ENCODE peak calls at places on chromosomes 1 and 21, in four cellular contexts. J is GM12878, L is K562, P is HL-60. F is an unnamed sample.
A peak's percentile ranks its signal among the peaks of the same experiment; 100 is the strongest.

GRCh38 chr1:162922196-162922595 is 61.2 kb upstream of the CCDC190 start:
- DNase-seq in J (no peak), L (no peak), P (no peak), F (no peak)

GRCh38 chr1:205241366-205242030 is 13.8 kb downstream of the TMCC2 start:
- DNase-seq in J (no peak), L (no peak), P (no peak), F (no peak)

GRCh38 chr1:77831566-77831965 is 52.1 kb downstream of the MIGA1 start:
- DNase-seq in J (no peak), L (no peak), P (no peak), F (no peak)

GRCh38 chr1:212920246-212920645 is 30.1 kb upstream of the VASH2 start:
- DNase-seq in J (no peak), L (no peak), P (no peak), F (no peak)

GRCh38 chr21:20258542-20258941 is 739.7 kb upstream of the NCAM2 start:
- DNase-seq in J (no peak), L (peak; percentile 75), P (no peak), F (no peak)

GRCh38 chr1:205351984-205352713 is 4.6 kb downstream of the KLHDC8A start:
- DNase-seq in J (no peak), L (no peak), P (no peak), F (no peak)

GRCh38 chr1:114063544-114063943 is 84.3 kb downstream of the OLFML3 start:
- DNase-seq in J (no peak), L (no peak), P (no peak), F (no peak)

GRCh38 chr1:229410692-229411433 is 23.0 kb downstream of the ACTA1 start:
- DNase-seq in J (no peak), L (no peak), P (peak; percentile 72), F (no peak)

GRCh38 chr21:34915364-34915834 is 133.7 kb downstream of the RUNX1 start:
- DNase-seq in J (no peak), L (no peak), P (no peak), F (no peak)

GRCh38 chr1:222844108-222844779 is 29.4 kb downstream of the DISP1 start:
- DNase-seq in J (no peak), L (no peak), P (no peak), F (no peak)

GRCh38 chr1:234853906-234854647 is 244.1 kb upstream of the IRF2BP2 start:
- DNase-seq in J (no peak), L (no peak), P (peak; percentile 77), F (no peak)

GRCh38 chr1:235023197-235024044 is 105.2 kb downstream of the TOMM20 start:
- DNase-seq in J (peak; percentile 81), L (no peak), P (no peak), F (no peak)

GRCh38 chr1:207361910-207362309 is 40.4 kb downstream of the CD55 start:
- DNase-seq in J (no peak), L (peak; percentile 25), P (no peak), F (no peak)

GRCh38 chr1:53660666-53661065 is 78.3 kb downstream of the GLIS1 start:
- DNase-seq in J (no peak), L (no peak), P (no peak), F (no peak)

GRCh38 chr1:242454262-242455051 is 70.0 kb downstream of the PLD5 start:
- DNase-seq in J (no peak), L (peak; percentile 49), P (peak; percentile 2), F (no peak)

GRCh38 chr1:225044258-225044657 is 114.8 kb downstream of the DNAH14 start:
- DNase-seq in J (no peak), L (no peak), P (no peak), F (no peak)
- TF ChIP-seq SPI1 in J (no peak), L (no peak), P (no peak), F (no peak)

DNA sequence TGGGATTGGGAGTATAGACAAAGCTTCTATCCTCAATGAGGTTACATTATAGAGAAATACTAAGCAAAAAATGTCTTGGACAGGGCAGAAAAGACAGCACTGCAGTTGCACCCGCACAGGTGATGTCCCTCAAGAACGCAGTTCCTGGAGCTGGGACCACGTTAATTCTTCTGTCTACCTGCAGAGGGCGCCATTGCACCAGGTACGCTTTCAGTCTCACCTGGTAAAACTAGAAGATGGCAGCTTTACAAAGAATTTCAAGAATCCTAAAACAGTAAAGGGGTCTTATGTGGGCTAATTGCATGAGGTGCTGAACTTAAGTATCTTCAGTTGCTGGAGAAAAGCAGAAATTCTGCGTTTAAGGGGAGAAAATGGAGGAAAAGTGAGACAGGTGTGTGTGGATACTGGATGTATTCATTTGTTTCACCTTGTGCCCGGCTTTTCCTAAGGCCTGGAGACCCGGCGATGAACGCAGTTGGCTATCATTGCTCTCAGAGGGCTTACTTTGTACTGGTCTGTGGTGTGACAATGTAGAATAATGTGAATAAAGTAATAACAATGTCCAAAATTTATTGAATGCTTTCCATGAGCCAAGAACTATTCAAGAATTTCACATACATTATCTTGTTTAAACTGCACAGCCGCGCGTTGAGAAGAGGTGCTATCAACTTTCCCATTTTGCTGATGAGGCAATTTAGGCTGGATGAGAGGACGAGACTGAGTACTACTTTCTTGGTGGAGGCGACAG is 276.3 kb upstream of the GREM2 start:
- DNase-seq in J (no peak), L (peak; percentile 57), P (peak; percentile 16), F (peak; percentile 47)
- TF ChIP-seq SPI1 in J (no peak), L (no peak), P (no peak), F (no peak)

GRCh38 chr1:20010016-20010415 is 30.6 kb upstream of the PLA2G2A start:
- DNase-seq in J (no peak), L (no peak), P (no peak), F (no peak)

GRCh38 chr1:20009212-20009611 is 29.8 kb upstream of the PLA2G2A start:
- DNase-seq in J (no peak), L (no peak), P (no peak), F (no peak)

GRCh38 chr1:20014153-20014552 is 34.7 kb upstream of the PLA2G2A start:
- DNase-seq in J (no peak), L (no peak), P (no peak), F (no peak)

DNA sequence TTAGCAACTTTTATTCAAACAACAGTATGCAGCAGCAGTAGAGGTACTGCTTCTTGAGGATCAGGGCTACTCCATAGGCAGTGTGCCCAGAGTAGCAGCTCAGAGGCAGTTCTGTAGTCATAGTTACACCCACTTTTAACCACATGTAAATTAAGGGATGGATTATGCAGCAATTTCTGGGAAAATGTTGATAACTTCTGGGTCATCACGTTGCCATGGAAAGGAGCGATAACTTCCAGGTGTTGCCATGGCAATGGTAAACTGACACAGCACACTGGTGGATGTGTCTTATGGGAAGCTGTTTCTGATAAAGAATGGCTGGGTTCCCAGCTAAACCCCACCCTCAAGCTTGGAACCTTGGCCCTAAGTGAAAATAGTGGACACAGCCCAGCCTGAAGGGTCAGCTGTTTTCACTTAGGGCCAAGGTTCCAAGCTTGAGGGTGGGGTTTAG is 29.0 kb upstream of the PLA2G2A start:
- DNase-seq in J (no peak), L (peak; percentile 59), P (no peak), F (no peak)
- TF ChIP-seq SPI1 in J (no peak), L (no peak), P (no peak), F (no peak)

GRCh38 chr1:47024138-47024856 is 828 bp downstream of the CYP4X1 start:
- DNase-seq in J (no peak), L (no peak), P (no peak), F (no peak)

GRCh38 chr1:47021070-47021469 is 2.4 kb upstream of the CYP4X1 start:
- DNase-seq in J (no peak), L (no peak), P (no peak), F (no peak)

GRCh38 chr1:47023268-47024137 is at the start of gene CYP4X1:
- DNase-seq in J (no peak), L (no peak), P (no peak), F (no peak)
- TF ChIP-seq SPI1 in J (no peak), L (no peak), P (no peak), F (no peak)